ENCODE peak calls at places on chromosome 22, in five cellular contexts. P is H1, O is A549, X is WTC11, M is SK-N-SH. D is an unnamed sample.

GRCh38 chr22:47419239-47419638 is 656.8 kb downstream of the TBC1D22A start:
- DNase-seq in P (no peak), O (no peak), X (no peak), M (no peak), D (no peak)

GRCh38 chr22:46602025-46602424 is 18.2 kb upstream of the GRAMD4 start:
- DNase-seq in P (no peak), O (no peak), X (no peak), M (no peak), D (no peak)

GRCh38 chr22:35752172-35752832 is 34.6 kb downstream of the APOL5 start:
- DNase-seq in P (no peak), O (no peak), X (no peak), M (no peak), D (no peak)

GRCh38 chr22:20751185-20751851 is 22.6 kb upstream of the SERPIND1 start:
- DNase-seq in P (no peak), O (no peak), X (peak), M (no peak), D (no peak)

GRCh38 chr22:36359172-36359973 is 28.4 kb downstream of the MYH9 start:
- DNase-seq in P (no peak), O (no peak), X (no peak), M (no peak), D (no peak)

GRCh38 chr22:44445731-44446130 is 52.3 kb downstream of the RTL6 start:
- DNase-seq in P (no peak), O (no peak), X (no peak), M (no peak), D (no peak)

GRCh38 chr22:21624120-21624879 is 5.5 kb downstream of the YDJC start:
- DNase-seq in P (no peak), O (peak), X (peak), M (peak), D (peak)

GRCh38 chr22:45246060-45246985 is 5.6 kb upstream of the KIAA0930 start:
- DNase-seq in P (no peak), O (peak), X (no peak), M (peak), D (peak)

GRCh38 chr22:17369553-17370035 is 334 bp downstream of the CECR2 start:
- DNase-seq in P (no peak), O (no peak), X (peak), M (peak), D (no peak)
- TF ChIP-seq USF2 in P (no peak), O (no peak), X (no peak), M (no peak), D (no peak)

DNA sequence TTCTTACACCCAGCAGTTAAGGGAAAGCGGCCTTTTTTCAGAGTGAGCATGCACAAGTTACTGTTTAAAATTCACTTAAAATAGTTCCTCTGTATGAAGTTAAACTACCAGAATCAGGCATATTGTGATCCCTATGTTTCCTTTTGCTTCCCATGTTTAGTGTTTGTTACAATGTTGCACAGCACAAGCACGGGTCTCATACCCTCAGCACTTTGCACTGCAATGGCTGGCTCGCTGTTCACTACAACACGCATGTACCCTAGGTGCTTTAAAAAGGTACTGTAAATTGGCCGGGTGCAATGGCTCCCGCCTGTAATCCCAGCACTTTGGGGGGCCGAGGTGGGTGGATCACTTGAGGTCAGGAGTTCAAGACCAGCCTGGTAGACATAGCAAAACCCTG is 807.4 kb downstream of the BRD1 start:
- DNase-seq in P (no peak), O (no peak), X (no peak), M (no peak), D (no peak)
- TF ChIP-seq USF2 in P (no peak), O (no peak), X (no peak), M (no peak), D (no peak)

GRCh38 chr22:40621309-40622151 is 15.0 kb downstream of the MRTFA start:
- DNase-seq in P (no peak), O (no peak), X (no peak), M (no peak), D (no peak)
- TF ChIP-seq USF2 in P (no peak), O (no peak), X (no peak), M (no peak), D (no peak)

DNA sequence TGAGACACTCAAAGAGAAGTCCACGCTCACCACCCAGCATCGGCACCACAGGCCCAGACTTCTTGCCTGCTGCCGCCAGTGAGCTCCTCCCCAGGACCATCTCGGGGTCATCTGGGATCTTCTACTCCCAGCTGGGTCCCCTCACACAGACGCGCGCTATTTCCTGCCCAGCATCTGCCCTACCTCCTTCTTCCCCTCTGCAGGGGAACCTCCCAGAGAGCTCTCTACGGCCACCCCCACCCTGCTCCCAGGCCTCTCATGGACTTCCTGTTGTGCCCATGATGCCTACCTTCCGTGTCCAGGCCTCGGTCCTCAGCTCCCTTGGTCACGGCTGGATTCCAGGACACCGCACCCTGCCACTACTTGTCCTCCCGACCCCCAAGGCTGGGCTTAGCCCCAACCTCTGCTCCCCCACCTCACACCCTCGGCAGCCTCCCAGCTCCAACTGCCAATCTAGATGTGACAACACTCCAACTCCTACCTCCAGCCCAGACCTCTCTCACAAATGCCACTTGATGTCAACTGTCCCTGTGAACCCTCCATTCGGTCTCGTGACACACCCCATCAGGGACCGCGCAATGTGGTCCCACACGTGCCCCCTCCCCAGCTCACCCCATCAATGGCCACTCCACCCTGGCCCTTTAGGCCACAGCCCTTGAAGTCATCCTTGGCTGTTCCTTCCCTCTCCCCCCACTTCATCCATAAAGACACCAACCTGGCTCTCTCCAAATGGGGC is 45.3 kb downstream of the SGSM3 start:
- DNase-seq in P (no peak), O (no peak), X (no peak), M (no peak), D (peak)
- TF ChIP-seq USF2 in P (no peak), O (no peak), X (no peak), M (no peak), D (no peak)

DNA sequence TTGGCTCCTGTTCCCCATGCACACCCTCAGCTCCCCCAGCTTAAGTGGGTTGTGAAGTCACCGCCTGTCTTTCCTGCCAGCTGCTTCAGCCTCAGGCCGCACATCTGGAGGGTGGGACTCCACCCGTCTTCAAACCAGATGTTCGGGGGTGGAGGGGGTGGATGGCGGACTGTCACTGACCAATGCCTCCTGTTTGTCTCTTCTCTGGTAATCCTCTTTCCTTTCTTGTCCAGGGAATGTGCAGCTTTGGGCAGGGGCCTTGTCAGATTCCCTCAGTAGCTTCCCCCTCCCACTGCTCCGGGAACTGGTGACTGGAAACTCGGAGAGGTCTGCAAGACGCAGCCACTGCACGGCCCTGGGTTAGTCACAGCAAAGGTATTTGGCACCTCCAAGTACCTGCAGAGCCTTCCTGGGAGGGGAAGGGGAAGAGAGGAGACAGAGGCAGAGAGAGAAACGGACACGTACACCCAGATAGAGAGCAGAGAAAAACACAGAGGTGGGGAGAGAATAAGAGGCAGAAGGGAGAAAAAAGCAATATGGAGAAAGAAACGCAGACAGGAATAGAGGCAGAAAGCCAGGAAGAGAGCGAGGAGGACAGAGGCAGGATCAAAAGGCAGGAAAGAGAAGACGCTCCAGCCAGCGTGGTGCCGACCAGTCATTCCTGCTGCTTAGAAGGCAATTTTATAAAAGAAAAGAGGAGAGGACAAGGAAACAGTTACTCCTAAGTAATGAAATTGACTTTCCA is 56.1 kb upstream of the TIMP3 start:
- DNase-seq in P (peak), O (no peak), X (peak), M (peak), D (peak)
- TF ChIP-seq USF2 in P (no peak), O (no peak), X (no peak), M (no peak), D (no peak)

GRCh38 chr22:39122772-39123470 is 25.9 kb downstream of the APOBEC3H start:
- DNase-seq in P (no peak), O (no peak), X (no peak), M (no peak), D (no peak)

GRCh38 chr22:39128508-39128907 is 24.0 kb downstream of the CBX7 start:
- DNase-seq in P (no peak), O (no peak), X (no peak), M (no peak), D (no peak)

GRCh38 chr22:39123811-39124668 is 27.0 kb downstream of the APOBEC3H start:
- DNase-seq in P (no peak), O (no peak), X (peak), M (peak), D (no peak)

GRCh38 chr22:39129081-39129480 is 23.4 kb downstream of the CBX7 start:
- DNase-seq in P (no peak), O (no peak), X (no peak), M (no peak), D (no peak)

GRCh38 chr22:39125622-39126021 is 26.9 kb downstream of the CBX7 start:
- DNase-seq in P (no peak), O (no peak), X (no peak), M (no peak), D (no peak)
- TF ChIP-seq USF2 in P (no peak), O (no peak), X (no peak), M (no peak), D (no peak)

GRCh38 chr22:42993651-42994275 is 21.2 kb downstream of the PACSIN2 start:
- DNase-seq in P (no peak), O (peak), X (no peak), M (no peak), D (peak)

GRCh38 chr22:42992886-42993479 is 22.0 kb downstream of the PACSIN2 start:
- DNase-seq in P (no peak), O (no peak), X (no peak), M (no peak), D (no peak)

GRCh38 chr22:42996646-42997365 is 18.1 kb downstream of the PACSIN2 start:
- DNase-seq in P (no peak), O (no peak), X (no peak), M (no peak), D (no peak)

GRCh38 chr22:42994276-42994916 is 20.6 kb downstream of the PACSIN2 start:
- DNase-seq in P (no peak), O (no peak), X (no peak), M (no peak), D (no peak)

DNA sequence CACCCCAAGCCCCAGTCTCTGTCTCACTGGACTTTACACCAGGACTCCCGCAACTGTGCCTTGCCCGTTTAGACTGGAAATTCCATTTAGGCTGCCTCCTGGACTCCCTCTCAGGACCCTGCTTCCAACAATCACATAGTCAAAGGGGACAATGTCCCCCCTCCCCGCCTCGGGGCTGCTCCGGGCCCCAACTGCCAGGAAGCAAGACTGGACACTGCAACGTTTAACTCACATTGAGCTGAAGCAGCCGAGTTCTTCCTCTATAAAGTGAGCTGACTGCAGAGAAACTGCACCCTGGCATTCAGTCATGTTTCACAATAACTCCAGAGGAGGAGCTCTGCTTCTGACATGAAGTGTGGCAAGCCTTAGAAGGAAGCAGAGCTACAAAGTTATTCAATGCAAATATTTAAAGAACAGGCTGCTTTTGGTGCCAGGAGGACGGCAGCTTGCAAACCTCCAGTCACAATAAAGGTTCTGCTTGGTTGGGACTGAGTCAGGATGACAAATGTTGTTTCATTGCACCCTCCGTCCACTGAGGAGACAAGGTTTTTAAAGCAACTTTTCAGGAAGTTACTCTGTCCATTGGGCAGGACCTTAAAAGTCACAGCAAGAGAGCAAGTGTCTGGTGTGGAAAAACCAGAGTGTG is 19.9 kb downstream of the PACSIN2 start:
- DNase-seq in P (no peak), O (peak), X (no peak), M (no peak), D (peak)
- TF ChIP-seq USF2 in P (no peak), O (no peak), X (no peak), M (no peak), D (no peak)

DNA sequence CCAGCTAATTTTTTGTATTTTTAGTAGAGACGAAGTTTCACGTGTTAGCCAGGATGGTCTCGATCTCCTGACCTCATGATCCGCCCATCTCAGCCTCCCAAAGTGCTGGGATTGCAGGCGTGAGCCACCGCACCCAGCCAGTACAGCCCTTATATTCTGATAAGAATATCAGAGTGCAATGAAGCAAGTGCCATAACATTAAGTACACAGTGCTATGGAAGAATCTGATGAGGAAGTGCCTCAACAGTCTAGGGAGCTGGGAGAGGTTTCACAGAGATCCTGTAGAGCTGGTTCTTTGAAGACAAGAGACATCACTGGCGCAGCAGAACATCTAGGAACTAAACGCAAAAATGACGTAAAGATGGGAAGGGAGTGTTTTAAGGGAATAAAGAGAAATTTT is 2.1 kb downstream of the RTCB start:
- DNase-seq in P (no peak), O (no peak), X (no peak), M (no peak), D (no peak)
- TF ChIP-seq USF2 in P (no peak), O (no peak), X (no peak), M (no peak), D (no peak)

GRCh38 chr22:23690713-23691112 is at the start of gene RGL4:
- DNase-seq in P (no peak), O (no peak), X (no peak), M (no peak), D (no peak)
- TF ChIP-seq USF2 in P (no peak), O (no peak), X (no peak), M (no peak), D (no peak)

DNA sequence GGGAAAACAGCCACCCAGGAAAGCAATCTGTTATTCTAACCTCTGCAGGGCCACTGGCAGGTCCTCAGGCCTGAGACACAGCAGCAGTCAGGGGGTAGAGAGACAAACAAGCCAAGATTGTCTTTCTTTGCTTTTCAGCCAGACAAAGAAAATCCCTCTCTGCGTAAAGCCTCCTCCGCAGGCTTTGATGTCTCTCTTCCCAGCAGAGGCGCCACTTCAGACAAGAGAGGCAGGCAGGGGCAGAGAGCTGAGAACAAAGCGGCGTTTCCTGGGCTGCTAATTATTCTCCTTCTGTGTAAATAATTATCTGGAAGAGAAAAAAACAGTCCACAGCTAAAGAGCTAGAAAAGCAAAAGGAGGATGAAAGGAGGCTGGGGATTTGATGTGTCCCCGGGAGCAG is 102.7 kb upstream of the SEZ6L start:
- DNase-seq in P (peak), O (no peak), X (peak), M (no peak), D (no peak)
- TF ChIP-seq USF2 in P (no peak), O (no peak), X (no peak), M (no peak), D (no peak)